ENCODE peak calls at places on chromosomes 2 and 18, in eight cellular contexts. R, P, A, F, M, D, Y and Q are unnamed samples.

GRCh38 chr2:20410556-20411277 is 36.2 kb upstream of the RHOB start:
- DNase-seq in R (peak), P (no peak), A (no peak), F (no peak), M (no peak), D (no peak), Y (no peak), Q (no peak)

GRCh38 chr2:1631292-1632005 is 112.9 kb downstream of the PXDN start:
- DNase-seq in R (no peak), P (peak), A (no peak), F (no peak), M (no peak), D (no peak), Y (no peak), Q (no peak)

GRCh38 chr2:224876522-224876921 is 160.4 kb upstream of the CCDC195 start:
- DNase-seq in R (no peak), P (no peak), A (no peak), F (no peak), M (no peak), D (no peak), Y (no peak), Q (no peak)

GRCh38 chr18:54269924-54270844 is 867 bp downstream of the POLI start:
- DNase-seq in R (peak), P (peak), A (no peak), F (peak), M (peak), D (peak), Y (peak), Q (peak)

GRCh38 chr2:29462293-29462692 is 347.1 kb downstream of the CLIP4 start:
- DNase-seq in R (no peak), P (peak), A (no peak), F (peak), M (no peak), D (peak), Y (no peak), Q (no peak)

GRCh38 chr2:36607947-36608346 is 10.0 kb upstream of the FEZ2 start:
- DNase-seq in R (no peak), P (peak), A (no peak), F (no peak), M (no peak), D (no peak), Y (no peak), Q (no peak)

GRCh38 chr2:74510272-74510671 is 2.8 kb upstream of the PCGF1 start:
- DNase-seq in R (no peak), P (no peak), A (no peak), F (no peak), M (no peak), D (no peak), Y (no peak), Q (no peak)

GRCh38 chr2:95305341-95306058 is 8.4 kb downstream of the KCNIP3 start:
- DNase-seq in R (peak), P (peak), A (no peak), F (no peak), M (no peak), D (peak), Y (no peak), Q (peak)

GRCh38 chr2:56580242-56580641 is 396.5 kb downstream of the CCDC85A start:
- DNase-seq in R (no peak), P (peak), A (no peak), F (no peak), M (no peak), D (peak), Y (no peak), Q (no peak)

GRCh38 chr18:30183766-30184165 is 858.8 kb downstream of the DSC3 start:
- DNase-seq in R (no peak), P (no peak), A (no peak), F (no peak), M (no peak), D (no peak), Y (no peak), Q (no peak)

GRCh38 chr2:169139145-169139544 is 69.8 kb downstream of the DHRS9 start:
- DNase-seq in R (no peak), P (no peak), A (no peak), F (no peak), M (no peak), D (no peak), Y (no peak), Q (no peak)

GRCh38 chr18:43526436-43527150 is 249.3 kb upstream of the SYT4 start:
- DNase-seq in R (no peak), P (peak), A (no peak), F (no peak), M (no peak), D (no peak), Y (no peak), Q (no peak)

GRCh38 chr2:65345626-65346025 is 86.8 kb downstream of the SPRED2 start:
- DNase-seq in R (no peak), P (no peak), A (no peak), F (no peak), M (no peak), D (peak), Y (no peak), Q (no peak)

GRCh38 chr18:7370812-7371211 is 139.9 kb downstream of the LRRC30 start:
- DNase-seq in R (peak), P (no peak), A (no peak), F (no peak), M (no peak), D (no peak), Y (peak), Q (no peak)

GRCh38 chr2:157751462-157752058 is 122.9 kb upstream of the ACVR1C start:
- DNase-seq in R (no peak), P (peak), A (no peak), F (peak), M (no peak), D (peak), Y (no peak), Q (no peak)

GRCh38 chr18:31657823-31658669 is 26.3 kb downstream of the B4GALT6 start:
- DNase-seq in R (no peak), P (no peak), A (no peak), F (peak), M (peak), D (no peak), Y (no peak), Q (peak)

GRCh38 chr18:47411159-47411558 is 159.7 kb upstream of the SKOR2 start:
- DNase-seq in R (no peak), P (no peak), A (no peak), F (no peak), M (no peak), D (no peak), Y (no peak), Q (no peak)

GRCh38 chr2:232436381-232437129 is 19.4 kb upstream of the ALPI start:
- DNase-seq in R (no peak), P (no peak), A (no peak), F (no peak), M (no peak), D (no peak), Y (no peak), Q (no peak)

GRCh38 chr2:203650860-203651613 is 55.4 kb upstream of the CD28 start:
- DNase-seq in R (peak), P (peak), A (peak), F (peak), M (peak), D (peak), Y (no peak), Q (peak)

GRCh38 chr2:147198651-147199171 is 646.1 kb upstream of the ACVR2A start:
- DNase-seq in R (no peak), P (peak), A (no peak), F (no peak), M (no peak), D (no peak), Y (no peak), Q (no peak)

GRCh38 chr2:65429799-65430514 is 2.4 kb downstream of the SPRED2 start:
- DNase-seq in R (peak), P (no peak), A (no peak), F (no peak), M (no peak), D (peak), Y (no peak), Q (peak)

GRCh38 chr18:37219257-37219656 is 346.3 kb downstream of the CELF4 start:
- DNase-seq in R (no peak), P (no peak), A (no peak), F (no peak), M (no peak), D (no peak), Y (no peak), Q (no peak)

GRCh38 chr2:10432315-10433181 is 15.6 kb downstream of the ODC1 start:
- DNase-seq in R (peak), P (no peak), A (no peak), F (no peak), M (peak), D (no peak), Y (no peak), Q (peak)

GRCh38 chr18:79507076-79507545 is 111.4 kb downstream of the NFATC1 start:
- DNase-seq in R (peak), P (peak), A (no peak), F (peak), M (peak), D (peak), Y (peak), Q (no peak)

GRCh38 chr2:191318729-191319078 is 73.5 kb downstream of the MYO1B start:
- DNase-seq in R (peak), P (peak), A (no peak), F (peak), M (no peak), D (peak), Y (no peak), Q (peak)

GRCh38 chr2:113282747-113283533 is 4.2 kb upstream of the PAX8 start:
- DNase-seq in R (peak), P (peak), A (no peak), F (no peak), M (no peak), D (no peak), Y (no peak), Q (peak)

GRCh38 chr2:176174382-176174834 is 14.1 kb upstream of the HOXD1 start:
- DNase-seq in R (no peak), P (peak), A (no peak), F (no peak), M (no peak), D (no peak), Y (peak), Q (no peak)

GRCh38 chr2:173785813-173786212 is 179.4 kb downstream of the SP3 start:
- DNase-seq in R (no peak), P (no peak), A (no peak), F (no peak), M (no peak), D (no peak), Y (no peak), Q (no peak)

GRCh38 chr2:43100362-43100882 is 126.0 kb downstream of the ZFP36L2 start:
- DNase-seq in R (no peak), P (no peak), A (no peak), F (no peak), M (no peak), D (no peak), Y (no peak), Q (no peak)

GRCh38 chr2:223055836-223056235 is 3.8 kb downstream of the KCNE4 start:
- DNase-seq in R (peak), P (peak), A (no peak), F (peak), M (no peak), D (peak), Y (peak), Q (no peak)

GRCh38 chr2:28635251-28635650 is 116.4 kb upstream of the PPP1CB start:
- DNase-seq in R (peak), P (peak), A (no peak), F (peak), M (no peak), D (no peak), Y (no peak), Q (no peak)

GRCh38 chr2:16584824-16585546 is 80.6 kb downstream of the CYRIA start:
- DNase-seq in R (no peak), P (no peak), A (no peak), F (no peak), M (no peak), D (no peak), Y (no peak), Q (no peak)

GRCh38 chr2:168375195-168375798 is 80.8 kb upstream of the CERS6 start:
- DNase-seq in R (no peak), P (no peak), A (no peak), F (no peak), M (no peak), D (peak), Y (no peak), Q (no peak)

DNA sequence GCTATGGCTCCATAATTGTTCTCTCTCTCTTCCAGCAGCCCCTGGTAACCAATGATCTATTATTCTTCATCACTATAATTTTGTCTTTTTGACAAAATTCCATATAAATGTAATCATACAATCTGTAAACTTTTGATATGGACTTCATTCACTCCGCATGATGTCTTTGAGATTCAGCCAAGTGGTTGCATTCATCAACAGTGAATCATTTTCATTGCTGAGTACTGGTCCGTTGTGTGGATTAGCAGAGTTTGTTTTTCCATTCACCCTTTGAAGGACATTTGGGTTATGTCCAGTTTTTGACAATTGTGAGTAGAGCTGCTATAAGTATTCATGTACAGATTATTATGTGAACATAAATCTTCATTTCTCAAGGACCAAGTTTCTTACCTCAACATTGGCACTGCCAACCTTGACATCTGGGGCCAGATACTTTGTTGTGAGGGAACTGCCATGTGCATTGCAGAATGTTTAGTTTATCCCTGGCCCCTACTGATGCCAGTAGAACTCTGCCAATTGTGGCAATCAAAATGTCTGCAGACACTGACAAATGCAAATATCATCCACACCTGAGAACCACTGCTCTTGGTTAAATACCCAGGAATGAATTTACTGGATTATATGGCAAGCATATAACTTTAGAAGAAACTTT is 48.4 kb upstream of the BCL2L11 start:
- DNase-seq in R (no peak), P (peak), A (peak), F (peak), M (no peak), D (peak), Y (no peak), Q (no peak)
- H3K4me3 ChIP-seq in R (no peak), P (no peak), A (no peak), F (no peak), M (no peak), D (no peak), Y (no peak), Q (no peak)

DNA sequence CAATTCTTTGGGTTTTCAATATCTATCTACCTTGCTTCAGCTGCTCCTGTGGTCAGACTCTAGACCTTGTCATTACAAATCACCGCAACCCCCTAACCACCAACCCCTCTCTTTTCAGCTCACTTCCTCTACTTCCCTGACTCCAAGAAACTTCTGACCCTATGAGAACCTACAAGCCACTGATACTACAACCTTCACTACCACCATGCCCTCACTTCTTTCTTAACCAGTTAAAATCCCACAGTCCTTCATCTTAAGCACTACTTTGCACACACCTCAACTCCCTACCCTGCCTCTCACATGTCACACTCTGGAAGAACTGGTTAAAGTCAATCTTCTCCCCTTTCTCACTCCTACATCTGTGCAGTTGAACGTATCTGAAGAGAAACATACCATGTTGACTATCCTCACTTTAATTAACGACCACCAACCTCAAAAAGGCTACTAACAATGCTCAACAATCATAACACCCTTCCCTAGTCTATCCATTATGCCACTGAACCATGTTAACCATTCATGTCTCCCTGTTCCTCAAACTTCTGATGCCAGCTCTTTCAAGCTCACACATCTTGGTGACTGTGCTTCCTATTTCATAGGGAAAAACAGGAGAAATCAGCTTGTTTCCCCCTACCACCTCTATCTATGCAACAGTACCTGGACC is 12.6 kb downstream of the EIF2AK3 start:
- DNase-seq in R (no peak), P (no peak), A (no peak), F (no peak), M (no peak), D (no peak), Y (no peak), Q (no peak)
- H3K4me3 ChIP-seq in R (no peak), P (no peak), A (no peak), F (no peak), M (no peak), D (no peak), Y (no peak), Q (no peak)

GRCh38 chr2:226802573-226802972 is 3.0 kb upstream of the IRS1 start:
- DNase-seq in R (no peak), P (peak), A (no peak), F (peak), M (peak), D (peak), Y (no peak), Q (peak)
- H3K4me3 ChIP-seq in R (no peak), P (no peak), A (no peak), F (no peak), M (no peak), D (no peak), Y (no peak), Q (no peak)

DNA sequence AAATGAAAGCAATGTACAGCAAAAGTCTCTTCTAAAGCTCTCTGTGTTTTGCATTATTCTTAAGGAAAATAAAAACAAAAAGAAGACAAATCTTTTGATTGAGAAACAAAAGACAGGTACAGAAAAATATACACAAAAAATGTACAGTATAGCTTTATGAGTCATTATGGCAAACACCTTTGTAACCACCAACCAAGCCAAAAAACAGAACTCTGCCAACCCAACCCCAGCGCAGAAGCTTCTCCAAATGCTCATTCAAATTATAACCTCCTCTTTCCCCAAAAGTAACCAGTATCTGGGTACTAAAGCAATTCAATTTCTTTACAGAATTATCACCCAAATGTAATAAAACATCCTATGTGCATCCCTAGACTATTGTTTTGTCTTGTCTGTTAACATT is 255.9 kb upstream of the STON1 start:
- DNase-seq in R (no peak), P (no peak), A (no peak), F (no peak), M (no peak), D (no peak), Y (no peak), Q (no peak)
- H3K4me3 ChIP-seq in R (no peak), P (no peak), A (no peak), F (no peak), M (no peak), D (no peak), Y (no peak), Q (no peak)